ENCODE peak calls at places on chromosome 9, in eight cellular contexts. Y is OCI-LY7, E is gastrocnemius medialis, S is GM23248, F is pancreas, C is A673, Q is neural progenitor cell, L is SK-N-SH. U is an unnamed sample.

GRCh38 chr9:137006116-137007003 is 10.0 kb upstream of the CLIC3 start:
- DNase-seq in C (no peak), Y (no peak), E (no peak), S (no peak), L (no peak), F (no peak), Q (no peak), U (no peak)

GRCh38 chr9:132241840-132242620 is 80.2 kb downstream of the NTNG2 start:
- DNase-seq in C (peak), Y (peak), F (peak), S (no peak), E (no peak), Q (peak), L (peak), U (peak)

GRCh38 chr9:77291714-77292113 is 114.4 kb downstream of the VPS13A start:
- DNase-seq in S (peak), Y (peak), Q (peak), E (no peak), L (peak), C (peak), F (no peak), U (no peak)

GRCh38 chr9:126146254-126147145 is 180.1 kb upstream of the MVB12B start:
- DNase-seq in Q (peak), S (peak), L (peak), Y (peak), E (no peak), C (peak), F (no peak), U (no peak)

GRCh38 chr9:110115341-110115820 is 92.6 kb downstream of the C9orf152 start:
- DNase-seq in E (peak), Y (no peak), L (no peak), S (peak), F (no peak), C (no peak), Q (no peak), U (peak)

GRCh38 chr9:110886832-110887231 is 151.4 kb downstream of the LPAR1 start:
- DNase-seq in E (no peak), L (no peak), F (no peak), Y (no peak), S (peak), C (no peak), Q (no peak), U (no peak)

GRCh38 chr9:107488400-107489143 is 997 bp downstream of the KLF4 start:
- DNase-seq in C (no peak), L (peak), Y (no peak), F (peak), E (peak), Q (peak), S (peak), U (peak)

GRCh38 chr9:35258665-35259474 is 97.1 kb downstream of the UNC13B start:
- DNase-seq in E (peak), S (peak), L (peak), Q (peak), F (peak), Y (peak), C (peak), U (peak)

GRCh38 chr9:90916147-90916734 is 114.6 kb downstream of the SYK start:
- DNase-seq in F (no peak), Y (no peak), E (no peak), Q (no peak), S (peak), C (no peak), L (no peak), U (no peak)

GRCh38 chr9:90921104-90921503 is 119.5 kb downstream of the SYK start:
- DNase-seq in Y (no peak), C (no peak), Q (no peak), F (peak), E (peak), S (no peak), L (peak), U (peak)

GRCh38 chr9:90921969-90922368 is 120.3 kb downstream of the SYK start:
- DNase-seq in F (no peak), L (no peak), E (no peak), Q (no peak), C (no peak), Y (no peak), S (no peak), U (no peak)

GRCh38 chr9:90915693-90916092 is 114.1 kb downstream of the SYK start:
- DNase-seq in F (no peak), S (peak), L (peak), Y (peak), Q (peak), C (peak), E (no peak), U (no peak)

GRCh38 chr9:90919883-90920282 is 118.3 kb downstream of the SYK start:
- DNase-seq in C (no peak), S (no peak), E (peak), Q (no peak), Y (no peak), L (no peak), F (no peak), U (peak)
- H3K27ac ChIP-seq in C (no peak), S (no peak), E (peak), Q (no peak), Y (no peak), L (no peak), F (no peak), U (peak)

DNA sequence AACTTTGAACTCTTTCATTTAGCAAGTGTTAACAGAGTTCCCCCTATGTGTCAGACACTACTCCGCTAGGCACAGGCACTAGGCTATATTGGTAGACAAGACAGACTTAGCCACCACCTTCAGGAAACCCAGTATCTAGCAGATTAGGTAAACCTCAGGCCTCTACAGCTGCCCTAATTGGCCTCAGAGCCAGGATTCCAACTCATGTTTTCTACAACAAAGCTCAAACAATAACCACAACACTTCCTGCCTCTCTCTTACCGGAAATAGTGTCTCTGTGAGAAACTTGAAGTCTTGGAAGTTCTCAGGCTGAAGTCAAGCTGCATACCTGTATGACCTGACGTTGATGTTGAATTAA is 116.6 kb upstream of the SLC44A1 start:
- DNase-seq in F (no peak), Q (no peak), E (no peak), Y (peak), C (no peak), S (peak), L (no peak), U (no peak)
- H3K4me3 ChIP-seq in F (no peak), Q (no peak), E (no peak), Y (no peak), C (no peak), S (no peak), L (no peak), U (no peak)

DNA sequence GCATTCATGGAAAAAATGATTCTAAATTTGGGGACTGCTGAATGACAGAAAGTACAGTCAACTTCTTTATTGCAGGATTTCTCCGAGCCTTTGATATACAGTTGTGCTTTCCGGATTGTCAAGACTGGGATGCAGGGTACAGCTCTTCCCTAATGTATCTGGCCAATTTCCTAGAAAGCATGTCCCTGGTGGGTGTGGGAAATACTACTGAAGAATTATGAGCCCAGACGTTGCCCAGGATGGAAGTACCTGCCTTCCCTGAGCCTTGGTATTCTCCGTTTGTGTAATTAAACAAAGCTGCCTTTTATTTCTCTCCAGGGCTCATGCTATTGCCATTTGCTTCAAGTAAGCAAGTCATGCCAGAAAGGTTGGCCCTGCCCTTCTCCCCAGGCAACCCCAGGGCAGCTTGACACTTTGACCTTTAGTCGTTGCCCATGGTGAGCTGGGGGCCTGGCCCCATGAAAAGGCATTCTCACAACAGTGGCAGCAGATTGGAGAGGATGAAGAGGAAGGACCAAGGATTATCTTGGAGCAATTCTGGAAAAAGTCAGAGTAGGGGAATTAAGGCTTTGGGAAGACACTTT is 4.3 kb downstream of the COL27A1 start:
- DNase-seq in L (no peak), Y (no peak), S (no peak), F (no peak), C (no peak), Q (peak), E (no peak), U (no peak)
- H3K27ac ChIP-seq in L (no peak), Y (no peak), S (no peak), F (no peak), C (no peak), Q (no peak), E (no peak), U (no peak)

GRCh38 chr9:92763721-92764380 is 782 bp downstream of the BICD2 start:
- DNase-seq in S (peak), Q (peak), F (no peak), Y (peak), E (no peak), C (no peak), L (peak), U (peak)
- H3K4me3 ChIP-seq in S (peak), Q (peak), F (peak), Y (peak), E (peak), C (peak), L (peak), U (peak)

GRCh38 chr9:133634024-133634691 is 2.0 kb upstream of the DBH start:
- DNase-seq in S (no peak), Y (no peak), C (no peak), E (no peak), L (no peak), F (no peak), Q (peak), U (peak)
- H3K27ac ChIP-seq in S (no peak), Y (no peak), C (no peak), E (no peak), L (no peak), F (no peak), Q (no peak), U (no peak)

DNA sequence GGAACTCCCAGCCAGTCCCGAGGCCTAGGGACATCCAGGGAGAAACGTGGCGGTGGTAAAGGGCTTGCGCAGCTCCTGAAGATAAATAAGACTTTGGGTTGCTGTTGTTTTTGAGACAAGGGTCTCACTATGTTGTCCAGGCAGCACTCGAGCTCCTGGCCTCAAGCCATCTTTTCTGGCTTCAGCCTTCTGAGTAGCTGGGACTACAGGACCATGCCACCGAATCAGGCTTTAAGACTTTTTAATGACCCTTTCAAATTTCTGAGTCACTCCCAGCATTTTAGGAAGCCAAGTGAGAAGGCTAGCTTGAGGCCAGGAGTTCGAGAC is 704 bp upstream of the GNE start:
- DNase-seq in F (no peak), Q (no peak), C (no peak), S (peak), E (no peak), L (no peak), Y (no peak), U (no peak)
- H3K4me3 ChIP-seq in F (peak), Q (peak), C (peak), S (peak), E (peak), L (peak), Y (peak), U (peak)

U was measured in psoas muscle.